ENCODE peak calls at places on chromosomes 3 and 15, in ten cellular contexts. F, S, U, O, W, H, V, P, A and E are unnamed samples.

GRCh38 chr3:112654979-112655378 is 14.0 kb upstream of the CCDC80 start:
- DNase-seq in O (no peak), F (no peak), U (no peak), V (no peak), A (no peak), P (no peak), W (no peak), H (no peak), S (no peak), E (no peak)

GRCh38 chr3:39384665-39385000 is 1.5 kb downstream of the SLC25A38 start:
- DNase-seq in V (no peak), A (no peak), S (no peak), O (no peak), F (no peak), H (no peak), P (no peak), W (no peak), U (no peak), E (no peak)

GRCh38 chr3:149971403-149972075 is 844 bp upstream of the PFN2 start:
- DNase-seq in F (peak), W (no peak), U (no peak), V (peak), S (peak), H (no peak), P (peak), A (peak), O (peak), E (peak)

GRCh38 chr3:174397848-174398247 is 461.3 kb upstream of the NAALADL2 start:
- DNase-seq in V (no peak), F (no peak), A (no peak), H (no peak), S (no peak), W (no peak), U (no peak), P (peak), O (no peak), E (no peak)

GRCh38 chr3:116815831-116816588 is 106.4 kb downstream of the TUSC7 start:
- DNase-seq in S (no peak), A (no peak), U (no peak), W (no peak), O (no peak), P (no peak), V (no peak), H (peak), F (peak), E (peak)

GRCh38 chr3:42590989-42591756 is 513 bp downstream of the SS18L2 start:
- DNase-seq in P (no peak), U (no peak), H (no peak), S (no peak), A (no peak), F (no peak), W (no peak), O (no peak), V (no peak), E (peak)

GRCh38 chr3:124817079-124817478 is 70.1 kb downstream of the ITGB5 start:
- DNase-seq in W (no peak), H (no peak), S (no peak), P (no peak), F (no peak), O (no peak), V (peak), A (no peak), U (no peak), E (no peak)

GRCh38 chr15:73028030-73028429 is 24.2 kb upstream of the NEO1 start:
- DNase-seq in U (no peak), S (peak), H (no peak), A (no peak), W (no peak), P (no peak), F (no peak), V (no peak), O (no peak), E (no peak)

GRCh38 chr15:90883526-90883931 is 775 bp upstream of the FES start:
- DNase-seq in H (no peak), V (no peak), U (no peak), O (no peak), P (no peak), W (no peak), F (no peak), A (no peak), S (no peak), E (no peak)

GRCh38 chr3:176767385-176767784 is 429.9 kb downstream of the TBL1XR1 start:
- DNase-seq in O (peak), W (no peak), S (no peak), H (no peak), V (no peak), A (no peak), P (no peak), F (no peak), U (no peak), E (peak)

GRCh38 chr15:50241684-50242450 is 23.7 kb downstream of the HDC start:
- DNase-seq in H (no peak), F (no peak), W (no peak), S (no peak), V (no peak), P (no peak), A (no peak), U (no peak), O (no peak), E (no peak)

GRCh38 chr3:133821767-133822638 is 16.4 kb downstream of the SRPRB start:
- DNase-seq in V (no peak), A (peak), O (peak), F (peak), U (no peak), H (no peak), W (peak), P (peak), S (no peak), E (no peak)

GRCh38 chr3:16467368-16467767 is 46.1 kb downstream of the RFTN1 start:
- DNase-seq in V (no peak), S (no peak), U (peak), W (no peak), A (no peak), P (no peak), F (no peak), H (no peak), O (no peak), E (no peak)

GRCh38 chr15:90004671-90005070 is 3.5 kb downstream of the ZNF710 start:
- DNase-seq in F (peak), S (no peak), W (no peak), P (peak), U (no peak), H (no peak), A (peak), O (no peak), V (peak), E (peak)

GRCh38 chr3:110697961-110698360 is 373.7 kb upstream of the NECTIN3 start:
- DNase-seq in H (no peak), O (no peak), W (no peak), F (no peak), A (no peak), S (no peak), V (no peak), P (no peak), U (no peak), E (no peak)

GRCh38 chr3:66703501-66703900 is 202.7 kb upstream of the LRIG1 start:
- DNase-seq in S (no peak), O (no peak), V (no peak), A (no peak), U (no peak), H (no peak), P (no peak), W (no peak), F (no peak), E (no peak)

GRCh38 chr15:51533672-51534398 is 88.7 kb downstream of the DMXL2 start:
- DNase-seq in O (no peak), V (no peak), F (no peak), H (no peak), S (no peak), W (no peak), P (no peak), A (no peak), U (no peak), E (no peak)

GRCh38 chr3:79019137-79019923 is 748.5 kb downstream of the ROBO1 start:
- DNase-seq in O (peak), U (no peak), V (peak), S (peak), H (peak), W (no peak), P (peak), A (peak), F (peak), E (peak)

GRCh38 chr3:63661242-63661641 is 8.8 kb downstream of the SNTN start:
- DNase-seq in P (no peak), F (no peak), W (no peak), V (no peak), U (no peak), S (no peak), H (no peak), A (no peak), O (no peak), E (no peak)

GRCh38 chr3:97232635-97233034 is 418.2 kb downstream of the EPHA6 start:
- DNase-seq in F (peak), V (no peak), W (no peak), U (no peak), H (no peak), O (peak), P (no peak), S (no peak), A (no peak), E (peak)

GRCh38 chr3:140198242-140198641 is 263.3 kb downstream of the CLSTN2 start:
- DNase-seq in P (no peak), V (no peak), O (no peak), W (peak), U (no peak), S (no peak), A (no peak), F (no peak), H (no peak), E (no peak)

GRCh38 chr15:24039683-24040082 is 352.6 kb upstream of the NDN start:
- DNase-seq in H (no peak), W (no peak), F (no peak), A (no peak), S (no peak), O (no peak), U (no peak), V (no peak), P (no peak), E (no peak)

GRCh38 chr15:71278989-71279756 is 163.9 kb downstream of the THSD4 start:
- DNase-seq in H (no peak), S (no peak), U (no peak), P (peak), V (peak), W (peak), F (peak), A (peak), O (peak), E (peak)

GRCh38 chr15:80838012-80838411 is 58.8 kb downstream of the CEMIP start:
- DNase-seq in A (no peak), U (no peak), P (no peak), O (no peak), V (no peak), W (no peak), S (no peak), F (no peak), H (no peak), E (no peak)

GRCh38 chr3:65810277-65810676 is 228.4 kb downstream of the MAGI1 start:
- DNase-seq in V (no peak), W (no peak), H (no peak), U (no peak), P (no peak), A (no peak), F (no peak), O (no peak), S (no peak), E (no peak)

GRCh38 chr3:44439499-44440295 is 37.8 kb downstream of the ZNF445 start:
- DNase-seq in O (peak), H (peak), F (peak), U (peak), S (no peak), P (peak), A (peak), V (peak), W (peak), E (peak)

GRCh38 chr15:78987891-78988360 is 43.1 kb upstream of the CTSH start:
- DNase-seq in U (no peak), V (no peak), P (no peak), S (no peak), F (no peak), O (no peak), A (no peak), W (no peak), H (no peak), E (no peak)

GRCh38 chr15:56919708-56920637 is 1.5 kb downstream of the TCF12 start:
- DNase-seq in O (no peak), P (peak), A (peak), U (no peak), F (peak), W (no peak), V (no peak), H (no peak), S (peak), E (peak)

GRCh38 chr3:128050597-128050996 is 1.6 kb upstream of the SEC61A1 start:
- DNase-seq in U (no peak), W (peak), V (no peak), S (no peak), A (no peak), F (peak), O (no peak), H (no peak), P (no peak), E (no peak)

GRCh38 chr3:158672293-158673176 is at the start of gene LXN:
- DNase-seq in A (peak), V (peak), H (peak), W (peak), S (peak), F (peak), U (peak), O (peak), P (peak), E (peak)

GRCh38 chr3:188876370-188876769 is 295.4 kb upstream of the TPRG1 start:
- DNase-seq in V (no peak), F (no peak), P (no peak), S (no peak), U (no peak), A (no peak), O (no peak), H (no peak), W (no peak), E (no peak)

GRCh38 chr15:92043283-92043682 is 189.8 kb downstream of the SLCO3A1 start:
- DNase-seq in F (no peak), V (no peak), W (no peak), P (no peak), A (no peak), U (no peak), O (no peak), H (no peak), S (no peak), E (no peak)

GRCh38 chr3:63642488-63642887 is 10.0 kb upstream of the SNTN start:
- DNase-seq in P (no peak), U (no peak), O (no peak), W (no peak), F (no peak), V (no peak), H (no peak), A (no peak), S (no peak), E (no peak)

GRCh38 chr15:84600331-84600686 is 500 bp upstream of the ZSCAN2 start:
- DNase-seq in A (peak), V (peak), P (peak), O (peak), W (peak), H (peak), U (no peak), F (peak), S (peak), E (peak)

GRCh38 chr3:174202561-174202960 is 656.6 kb upstream of the NAALADL2 start:
- DNase-seq in F (no peak), S (no peak), V (no peak), P (no peak), O (no peak), W (no peak), A (no peak), U (no peak), H (no peak), E (no peak)

GRCh38 chr3:45985532-45986302 is 9.9 kb downstream of the FYCO1 start:
- DNase-seq in V (no peak), U (no peak), F (no peak), O (no peak), W (no peak), S (no peak), H (no peak), A (no peak), P (no peak), E (peak)

GRCh38 chr3:45984331-45985312 is 11.0 kb downstream of the FYCO1 start:
- DNase-seq in F (no peak), A (no peak), H (no peak), P (no peak), V (no peak), U (no peak), S (no peak), O (no peak), W (no peak), E (no peak)

GRCh38 chr3:45987368-45988099 is 8.1 kb downstream of the FYCO1 start:
- DNase-seq in F (no peak), P (peak), A (no peak), W (peak), U (no peak), S (no peak), H (no peak), V (peak), O (no peak), E (peak)

GRCh38 chr3:45988100-45988761 is 7.4 kb downstream of the FYCO1 start:
- DNase-seq in V (no peak), P (no peak), H (no peak), U (no peak), S (no peak), A (peak), W (peak), F (no peak), O (no peak), E (peak)

GRCh38 chr3:45986303-45986982 is 9.2 kb downstream of the FYCO1 start:
- DNase-seq in O (peak), S (no peak), A (peak), W (no peak), H (no peak), F (no peak), P (peak), U (no peak), V (no peak), E (peak)
- TF ChIP-seq POLR2AphosphoS5 in O (peak), S (no peak), A (peak), W (no peak), H (no peak), F (no peak), P (no peak), U (no peak), V (no peak), E (peak)

DNA sequence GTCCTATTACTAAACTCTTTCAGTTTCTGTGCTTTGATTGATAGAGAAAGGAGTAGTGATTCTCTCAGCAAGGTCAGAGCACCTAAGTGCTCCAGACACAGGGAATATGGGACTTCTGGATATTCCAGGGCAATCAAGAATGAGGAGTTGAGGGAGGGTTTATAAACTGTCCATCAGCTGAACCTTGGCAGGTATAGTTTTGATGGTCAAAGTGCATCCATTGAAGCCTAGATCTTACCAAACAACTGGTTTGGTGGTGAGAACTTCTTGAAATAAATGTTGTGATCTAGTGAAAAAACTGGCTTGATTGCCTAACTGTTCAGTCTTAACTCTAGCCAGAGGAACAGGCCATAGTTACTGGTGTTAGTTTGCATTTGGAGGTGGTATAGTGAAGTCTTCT is 207.0 kb upstream of the ONECUT1 start:
- DNase-seq in W (no peak), H (no peak), F (no peak), A (no peak), P (no peak), O (no peak), S (no peak), V (no peak), U (no peak), E (no peak)
- TF ChIP-seq EP300 in W (no peak), H (no peak), F (no peak), A (no peak), P (no peak), O (no peak), S (no peak), V (no peak), U (no peak), E (no peak)

DNA sequence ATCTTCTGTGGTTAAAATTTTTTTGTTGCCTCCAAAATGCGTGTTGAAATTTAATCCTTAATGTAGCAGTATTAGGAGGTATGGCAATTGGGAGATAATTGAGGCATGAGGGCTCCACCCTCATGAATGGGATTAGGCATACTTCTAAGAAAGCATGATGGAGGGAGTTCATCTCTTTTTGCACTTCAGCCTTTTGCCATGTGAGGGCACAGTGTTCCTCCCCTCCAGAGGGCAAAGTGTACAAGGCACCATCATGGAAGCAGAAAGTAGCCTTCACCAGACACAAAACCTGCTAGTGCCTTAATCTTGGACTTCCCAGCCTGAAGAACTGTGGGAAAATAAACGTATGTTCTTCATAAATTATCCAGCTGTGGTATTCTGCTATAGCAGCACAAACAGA is 429.5 kb downstream of the ZIC1 start:
- DNase-seq in V (no peak), U (no peak), P (no peak), O (no peak), A (no peak), F (no peak), W (no peak), S (no peak), H (no peak), E (no peak)
- TF ChIP-seq CTCF in V (no peak), U (peak), P (peak), O (no peak), A (no peak), F (no peak), W (no peak), S (peak), H (peak), E (no peak)

DNA sequence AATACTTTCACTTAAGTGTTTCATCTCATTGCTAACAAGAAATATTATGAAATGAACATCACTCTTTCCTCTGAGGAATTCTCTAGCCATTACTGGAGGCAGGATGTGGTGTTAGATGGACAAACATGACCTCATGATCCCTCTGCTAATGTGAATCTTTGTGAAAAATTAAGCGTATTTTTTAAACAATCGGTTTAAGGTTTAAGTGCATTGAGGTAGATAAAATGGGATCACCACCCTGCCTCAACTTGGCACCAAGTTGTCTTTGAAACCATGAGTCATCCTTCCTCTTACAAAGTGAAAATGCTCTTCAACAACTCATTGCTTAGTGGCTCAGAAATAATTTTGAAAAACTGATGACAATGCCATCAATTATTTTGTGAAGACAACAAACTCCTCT is 76.0 kb upstream of the DCBLD2 start:
- DNase-seq in H (no peak), W (no peak), A (no peak), P (peak), U (peak), V (no peak), F (no peak), S (no peak), O (no peak), E (no peak)
- TF ChIP-seq POLR2AphosphoS5 in H (peak), W (no peak), A (no peak), P (no peak), U (no peak), V (no peak), F (no peak), S (no peak), O (no peak), E (no peak)

GRCh38 chr3:72490688-72491430 is 357.4 kb downstream of the SHQ1 start:
- DNase-seq in P (no peak), A (peak), S (no peak), F (peak), V (no peak), U (no peak), W (no peak), O (no peak), H (no peak), E (no peak)
- TF ChIP-seq EP300 in P (no peak), A (no peak), S (no peak), F (no peak), V (no peak), U (no peak), W (no peak), O (no peak), H (no peak), E (no peak)

GRCh38 chr15:67383903-67384302 is 129.3 kb downstream of the IQCH start:
- DNase-seq in F (no peak), A (no peak), U (no peak), H (no peak), S (no peak), W (no peak), P (no peak), V (no peak), O (no peak), E (no peak)
- TF ChIP-seq CTCF in F (no peak), A (no peak), U (no peak), H (peak), S (peak), W (no peak), P (no peak), V (no peak), O (no peak), E (no peak)

GRCh38 chr3:101042996-101043686 is 49.9 kb upstream of the ABI3BP start:
- DNase-seq in F (no peak), S (no peak), V (no peak), W (no peak), P (no peak), A (no peak), O (no peak), H (no peak), U (no peak), E (no peak)
- TF ChIP-seq POLR2AphosphoS5 in F (no peak), S (no peak), V (no peak), W (no peak), P (no peak), A (no peak), O (no peak), H (no peak), U (no peak), E (no peak)

GRCh38 chr3:12138044-12138443 is 20.7 kb downstream of the TIMP4 start:
- DNase-seq in V (peak), W (no peak), S (no peak), O (peak), P (no peak), F (peak), U (no peak), H (no peak), A (peak), E (no peak)
- TF ChIP-seq EP300 in V (no peak), W (no peak), S (no peak), O (no peak), P (no peak), F (no peak), U (no peak), H (no peak), A (no peak), E (no peak)